ENCODE peak calls at places on chromosomes 12 and 14, in five cellular contexts. One of them, this sample, is unnamed.

GRCh38 chr14:89549381-89550102 is 132.5 kb upstream of the FOXN3 start:
- DNase-seq in tibial nerve: no peak
- DNase-seq in NCI-H446: no peak
- DNase-seq in NCI-H1105: no peak
- DNase-seq in mucosa of gallbladder: no peak
- DNase-seq in this sample: no peak

GRCh38 chr14:51396222-51396815 is 156.3 kb downstream of the TMX1 start:
- DNase-seq in tibial nerve: no peak
- DNase-seq in NCI-H446: peak
- DNase-seq in NCI-H1105: no peak
- DNase-seq in mucosa of gallbladder: peak
- DNase-seq in this sample: no peak

GRCh38 chr12:84757978-84758377 is 154.6 kb downstream of the SLC6A15 start:
- DNase-seq in tibial nerve: no peak
- DNase-seq in NCI-H446: no peak
- DNase-seq in NCI-H1105: no peak
- DNase-seq in mucosa of gallbladder: no peak
- DNase-seq in this sample: no peak

GRCh38 chr12:109580272-109580671 is 6.7 kb downstream of the MVK start:
- DNase-seq in tibial nerve: no peak
- DNase-seq in NCI-H446: no peak
- DNase-seq in NCI-H1105: no peak
- DNase-seq in mucosa of gallbladder: no peak
- DNase-seq in this sample: no peak

GRCh38 chr12:95820096-95820703 is 29.6 kb upstream of the NTN4 start:
- DNase-seq in tibial nerve: no peak
- DNase-seq in NCI-H446: peak
- DNase-seq in NCI-H1105: peak
- DNase-seq in mucosa of gallbladder: peak
- DNase-seq in this sample: peak

GRCh38 chr12:67855103-67855502 is 134.1 kb upstream of the IFNG-AS1 start:
- DNase-seq in tibial nerve: no peak
- DNase-seq in NCI-H446: no peak
- DNase-seq in NCI-H1105: no peak
- DNase-seq in mucosa of gallbladder: no peak
- DNase-seq in this sample: no peak

GRCh38 chr12:20122274-20122673 is 246.1 kb upstream of the PDE3A start:
- DNase-seq in tibial nerve: no peak
- DNase-seq in NCI-H446: no peak
- DNase-seq in NCI-H1105: no peak
- DNase-seq in mucosa of gallbladder: no peak
- DNase-seq in this sample: no peak

GRCh38 chr12:112353389-112353788 is 28.8 kb downstream of the HECTD4 start:
- DNase-seq in tibial nerve: no peak
- DNase-seq in NCI-H446: no peak
- DNase-seq in NCI-H1105: no peak
- DNase-seq in mucosa of gallbladder: no peak
- DNase-seq in this sample: no peak

GRCh38 chr12:86735072-86735471 is 478.9 kb upstream of the MGAT4C start:
- DNase-seq in tibial nerve: no peak
- DNase-seq in NCI-H446: no peak
- DNase-seq in NCI-H1105: no peak
- DNase-seq in mucosa of gallbladder: no peak
- DNase-seq in this sample: no peak

GRCh38 chr14:22691171-22691570 is 47.0 kb upstream of the OR6J1 start:
- DNase-seq in tibial nerve: no peak
- DNase-seq in NCI-H446: no peak
- DNase-seq in NCI-H1105: no peak
- DNase-seq in mucosa of gallbladder: no peak
- DNase-seq in this sample: no peak

GRCh38 chr12:98127336-98127679 is 388.1 kb upstream of the TMPO start:
- DNase-seq in tibial nerve: no peak
- DNase-seq in NCI-H446: no peak
- DNase-seq in NCI-H1105: no peak
- DNase-seq in mucosa of gallbladder: no peak
- DNase-seq in this sample: no peak

GRCh38 chr14:95303552-95303951 is 16.2 kb downstream of the CLMN start:
- DNase-seq in tibial nerve: no peak
- DNase-seq in NCI-H446: no peak
- DNase-seq in NCI-H1105: peak
- DNase-seq in mucosa of gallbladder: no peak
- DNase-seq in this sample: no peak

GRCh38 chr14:20970983-20971704 is 15.9 kb downstream of the RNASE2 start:
- DNase-seq in tibial nerve: peak
- DNase-seq in NCI-H446: peak
- DNase-seq in NCI-H1105: peak
- DNase-seq in mucosa of gallbladder: peak
- DNase-seq in this sample: no peak

GRCh38 chr14:105061428-105062047 is 3.7 kb downstream of the GPR132 start:
- DNase-seq in tibial nerve: no peak
- DNase-seq in NCI-H446: no peak
- DNase-seq in NCI-H1105: no peak
- DNase-seq in mucosa of gallbladder: no peak
- DNase-seq in this sample: no peak

This sample was measured in NCI-H1417 treated with DMSO at 0.1 percent for 48 hours.